ENCODE peak calls at places on chromosomes 4 and X, in nine cellular contexts. One of them, this sample, is unnamed.

GRCh38 chr4:65521666-65522065 is 148.6 kb downstream of the EPHA5 start:
- DNase-seq in brain microvascular endothelial cell: no peak
- DNase-seq in lung: no peak
- DNase-seq in GM20000: no peak
- DNase-seq in lower lobe of right lung: no peak
- DNase-seq in fibroblast of lung: no peak
- DNase-seq in endothelial cell: no peak
- DNase-seq in GM13976: no peak
- DNase-seq in AG10803: no peak
- DNase-seq in this sample: no peak

GRCh38 chrX:15143050-15143824 is 126.6 kb downstream of the ASB9 start:
- DNase-seq in AG10803: peak; percentile 24
- DNase-seq in lung: peak; percentile 36
- DNase-seq in brain microvascular endothelial cell: peak; percentile 9
- DNase-seq in endothelial cell: peak; percentile 39
- DNase-seq in GM13976: peak; percentile 37
- DNase-seq in fibroblast of lung: peak; percentile 41
- DNase-seq in GM20000: peak; percentile 7
- DNase-seq in lower lobe of right lung: peak; percentile 43
- DNase-seq in this sample: peak; percentile 37

GRCh38 chr4:1049591-1049905 is 38.1 kb downstream of the FGFRL1 start:
- DNase-seq in brain microvascular endothelial cell: no peak
- DNase-seq in endothelial cell: no peak
- DNase-seq in GM20000: no peak
- DNase-seq in fibroblast of lung: no peak
- DNase-seq in lung: no peak
- DNase-seq in AG10803: no peak
- DNase-seq in lower lobe of right lung: peak; percentile 44
- DNase-seq in GM13976: no peak
- DNase-seq in this sample: no peak

GRCh38 chr4:145760961-145761929 is 81.3 kb downstream of the C4orf51 start:
- DNase-seq in lung: no peak
- DNase-seq in endothelial cell: no peak
- DNase-seq in AG10803: no peak
- DNase-seq in GM20000: no peak
- DNase-seq in GM13976: no peak
- DNase-seq in fibroblast of lung: no peak
- DNase-seq in brain microvascular endothelial cell: no peak
- DNase-seq in lower lobe of right lung: no peak
- DNase-seq in this sample: no peak

GRCh38 chrX:16601885-16602284 is 48.1 kb upstream of the S100G start:
- DNase-seq in lung: no peak
- DNase-seq in AG10803: no peak
- DNase-seq in endothelial cell: no peak
- DNase-seq in fibroblast of lung: no peak
- DNase-seq in GM20000: no peak
- DNase-seq in brain microvascular endothelial cell: no peak
- DNase-seq in GM13976: no peak
- DNase-seq in lower lobe of right lung: no peak
- DNase-seq in this sample: no peak

GRCh38 chrX:40278340-40279090 is 180.8 kb upstream of the BCOR start:
- DNase-seq in GM13976: no peak
- DNase-seq in brain microvascular endothelial cell: peak; percentile 23
- DNase-seq in AG10803: peak; percentile 22
- DNase-seq in endothelial cell: no peak
- DNase-seq in lower lobe of right lung: no peak
- DNase-seq in GM20000: no peak
- DNase-seq in fibroblast of lung: no peak
- DNase-seq in lung: no peak
- DNase-seq in this sample: no peak

GRCh38 chr4:185119927-185120630 is 23.0 kb upstream of the SLC25A4 start:
- DNase-seq in GM20000: no peak
- DNase-seq in AG10803: no peak
- DNase-seq in brain microvascular endothelial cell: no peak
- DNase-seq in endothelial cell: no peak
- DNase-seq in lower lobe of right lung: no peak
- DNase-seq in fibroblast of lung: no peak
- DNase-seq in lung: no peak
- DNase-seq in GM13976: no peak
- DNase-seq in this sample: peak; percentile 49

GRCh38 chr4:124464836-124465235 is 247.7 kb downstream of the ANKRD50 start:
- DNase-seq in endothelial cell: no peak
- DNase-seq in lower lobe of right lung: no peak
- DNase-seq in AG10803: no peak
- DNase-seq in GM20000: no peak
- DNase-seq in brain microvascular endothelial cell: no peak
- DNase-seq in lung: no peak
- DNase-seq in GM13976: no peak
- DNase-seq in fibroblast of lung: no peak
- DNase-seq in this sample: no peak

GRCh38 chrX:105475801-105476200 is 255.3 kb upstream of the TEX13A start:
- DNase-seq in GM20000: no peak
- DNase-seq in lower lobe of right lung: no peak
- DNase-seq in GM13976: no peak
- DNase-seq in lung: no peak
- DNase-seq in endothelial cell: no peak
- DNase-seq in AG10803: no peak
- DNase-seq in brain microvascular endothelial cell: no peak
- DNase-seq in fibroblast of lung: no peak
- DNase-seq in this sample: no peak

GRCh38 chrX:27619975-27620374 is 29.8 kb downstream of the DCAF8L2 start:
- DNase-seq in lower lobe of right lung: no peak
- DNase-seq in AG10803: no peak
- DNase-seq in lung: no peak
- DNase-seq in brain microvascular endothelial cell: no peak
- DNase-seq in GM13976: no peak
- DNase-seq in fibroblast of lung: peak; percentile 25
- DNase-seq in endothelial cell: no peak
- DNase-seq in GM20000: no peak
- DNase-seq in this sample: peak; percentile 7
- TF ChIP-seq CTCF in lower lobe of right lung: no peak
- TF ChIP-seq CTCF in AG10803: peak; percentile 12
- TF ChIP-seq CTCF in lung: no peak
- TF ChIP-seq CTCF in brain microvascular endothelial cell: peak; percentile 41
- TF ChIP-seq CTCF in GM13976: no peak
- TF ChIP-seq CTCF in fibroblast of lung: no peak
- TF ChIP-seq CTCF in endothelial cell: peak; percentile 51
- TF ChIP-seq CTCF in GM20000: no peak
- TF ChIP-seq CTCF in this sample: peak; percentile 44

GRCh38 chr4:17480530-17480929 is 31.4 kb downstream of the QDPR start:
- DNase-seq in lung: no peak
- DNase-seq in brain microvascular endothelial cell: no peak
- DNase-seq in lower lobe of right lung: no peak
- DNase-seq in fibroblast of lung: no peak
- DNase-seq in AG10803: no peak
- DNase-seq in GM20000: no peak
- DNase-seq in endothelial cell: no peak
- DNase-seq in GM13976: no peak
- DNase-seq in this sample: no peak
- TF ChIP-seq CTCF in lung: no peak
- TF ChIP-seq CTCF in brain microvascular endothelial cell: no peak
- TF ChIP-seq CTCF in lower lobe of right lung: no peak
- TF ChIP-seq CTCF in fibroblast of lung: no peak
- TF ChIP-seq CTCF in AG10803: no peak
- TF ChIP-seq CTCF in GM20000: no peak
- TF ChIP-seq CTCF in endothelial cell: no peak
- TF ChIP-seq CTCF in GM13976: no peak
- TF ChIP-seq CTCF in this sample: no peak

GRCh38 chr4:141563721-141564120 is 72.7 kb upstream of the IL15 start:
- DNase-seq in brain microvascular endothelial cell: no peak
- DNase-seq in GM20000: no peak
- DNase-seq in lung: no peak
- DNase-seq in AG10803: no peak
- DNase-seq in GM13976: no peak
- DNase-seq in lower lobe of right lung: no peak
- DNase-seq in fibroblast of lung: no peak
- DNase-seq in endothelial cell: no peak
- DNase-seq in this sample: no peak
- TF ChIP-seq CTCF in brain microvascular endothelial cell: no peak
- TF ChIP-seq CTCF in GM20000: no peak
- TF ChIP-seq CTCF in lung: no peak
- TF ChIP-seq CTCF in AG10803: no peak
- TF ChIP-seq CTCF in GM13976: no peak
- TF ChIP-seq CTCF in lower lobe of right lung: no peak
- TF ChIP-seq CTCF in fibroblast of lung: no peak
- TF ChIP-seq CTCF in endothelial cell: no peak
- TF ChIP-seq CTCF in this sample: no peak

GRCh38 chr4:60463846-60464502 is 736.2 kb upstream of the ADGRL3 start:
- DNase-seq in GM20000: no peak
- DNase-seq in endothelial cell: peak; percentile 9
- DNase-seq in lower lobe of right lung: no peak
- DNase-seq in lung: no peak
- DNase-seq in GM13976: peak; percentile 1
- DNase-seq in brain microvascular endothelial cell: peak; percentile 4
- DNase-seq in fibroblast of lung: peak; percentile 36
- DNase-seq in AG10803: no peak
- DNase-seq in this sample: peak; percentile 6
- TF ChIP-seq CTCF in GM20000: no peak
- TF ChIP-seq CTCF in endothelial cell: no peak
- TF ChIP-seq CTCF in lower lobe of right lung: no peak
- TF ChIP-seq CTCF in lung: no peak
- TF ChIP-seq CTCF in GM13976: peak; percentile 19
- TF ChIP-seq CTCF in brain microvascular endothelial cell: peak; percentile 69
- TF ChIP-seq CTCF in fibroblast of lung: peak; percentile 20
- TF ChIP-seq CTCF in AG10803: peak; percentile 26
- TF ChIP-seq CTCF in this sample: peak; percentile 60

GRCh38 chr4:154982187-154983047 is 201.3 kb downstream of the RBM46 start:
- DNase-seq in lower lobe of right lung: peak; percentile 62
- DNase-seq in fibroblast of lung: peak; percentile 65
- DNase-seq in GM20000: peak; percentile 52
- DNase-seq in brain microvascular endothelial cell: peak; percentile 40
- DNase-seq in AG10803: peak; percentile 31
- DNase-seq in GM13976: peak; percentile 39
- DNase-seq in endothelial cell: peak; percentile 73
- DNase-seq in lung: peak; percentile 58
- DNase-seq in this sample: peak; percentile 31
- TF ChIP-seq CTCF in lower lobe of right lung: peak; percentile 61
- TF ChIP-seq CTCF in fibroblast of lung: peak; percentile 68
- TF ChIP-seq CTCF in GM20000: peak; percentile 58
- TF ChIP-seq CTCF in brain microvascular endothelial cell: peak; percentile 83
- TF ChIP-seq CTCF in AG10803: peak; percentile 69
- TF ChIP-seq CTCF in GM13976: peak; percentile 63
- TF ChIP-seq CTCF in endothelial cell: peak; percentile 80
- TF ChIP-seq CTCF in lung: peak; percentile 9
- TF ChIP-seq CTCF in this sample: peak; percentile 72

GRCh38 chrX:30913556-30913955 is 24.5 kb upstream of the TAB3 start:
- DNase-seq in lower lobe of right lung: no peak
- DNase-seq in GM20000: no peak
- DNase-seq in brain microvascular endothelial cell: no peak
- DNase-seq in lung: no peak
- DNase-seq in fibroblast of lung: no peak
- DNase-seq in AG10803: no peak
- DNase-seq in endothelial cell: no peak
- DNase-seq in GM13976: no peak
- DNase-seq in this sample: no peak
- TF ChIP-seq CTCF in lower lobe of right lung: no peak
- TF ChIP-seq CTCF in GM20000: no peak
- TF ChIP-seq CTCF in brain microvascular endothelial cell: no peak
- TF ChIP-seq CTCF in lung: no peak
- TF ChIP-seq CTCF in fibroblast of lung: no peak
- TF ChIP-seq CTCF in AG10803: no peak
- TF ChIP-seq CTCF in endothelial cell: no peak
- TF ChIP-seq CTCF in GM13976: no peak
- TF ChIP-seq CTCF in this sample: no peak

GRCh38 chrX:11908371-11908770 is 150.3 kb downstream of the MSL3 start:
- DNase-seq in fibroblast of lung: peak; percentile 24
- DNase-seq in GM20000: peak; percentile 21
- DNase-seq in GM13976: peak; percentile 11
- DNase-seq in lung: no peak
- DNase-seq in brain microvascular endothelial cell: peak; percentile 9
- DNase-seq in AG10803: no peak
- DNase-seq in lower lobe of right lung: no peak
- DNase-seq in endothelial cell: peak; percentile 9
- DNase-seq in this sample: peak; percentile 20
- TF ChIP-seq CTCF in fibroblast of lung: peak; percentile 35
- TF ChIP-seq CTCF in GM20000: no peak
- TF ChIP-seq CTCF in GM13976: no peak
- TF ChIP-seq CTCF in lung: no peak
- TF ChIP-seq CTCF in brain microvascular endothelial cell: peak; percentile 62
- TF ChIP-seq CTCF in AG10803: peak; percentile 47
- TF ChIP-seq CTCF in lower lobe of right lung: no peak
- TF ChIP-seq CTCF in endothelial cell: no peak
- TF ChIP-seq CTCF in this sample: peak; percentile 55

This sample was measured in GM13977.